ENCODE peak calls at places on chromosome 2, in five cellular contexts. J is AG10803, F is AG04449, Z is AG04450, G is chondrocyte. V is an unnamed sample.

GRCh38 chr2:150538582-150539236 is 51.2 kb upstream of the RND3 start:
- DNase-seq in F (no peak), G (no peak), J (peak; percentile 83), Z (no peak), V (no peak)

GRCh38 chr2:234109321-234109720 is 58.8 kb downstream of the SPP2 start:
- DNase-seq in Z (no peak), G (no peak), J (no peak), F (no peak), V (no peak)

GRCh38 chr2:180122874-180123273 is 115.8 kb upstream of the CWC22 start:
- DNase-seq in J (peak; percentile 55), F (no peak), G (no peak), Z (no peak), V (no peak)

GRCh38 chr2:188773075-188773474 is 201.1 kb upstream of the COL3A1 start:
- DNase-seq in G (no peak), J (peak; percentile 48), F (no peak), Z (no peak), V (no peak)

GRCh38 chr2:227617316-227618250 is at the start of gene SCYGR4:
- DNase-seq in G (no peak), J (no peak), F (no peak), Z (no peak), V (no peak)

GRCh38 chr2:125471963-125472362 is 1184.0 kb upstream of the GYPC start:
- DNase-seq in F (no peak), Z (peak; percentile 10), G (no peak), J (peak; percentile 1), V (no peak)

GRCh38 chr2:227462972-227463931 is 8.7 kb upstream of the AGFG1 start:
- DNase-seq in F (no peak), J (no peak), Z (no peak), G (no peak), V (no peak)

GRCh38 chr2:178484245-178485041 is 4.2 kb downstream of the PLEKHA3 start:
- DNase-seq in Z (no peak), J (no peak), F (no peak), G (no peak), V (no peak)

GRCh38 chr2:146385031-146385430 is 1459.8 kb upstream of the ACVR2A start:
- DNase-seq in Z (no peak), F (no peak), J (no peak), G (no peak), V (no peak)

GRCh38 chr2:230983566-230983965 is 12.4 kb upstream of the SPATA3 start:
- DNase-seq in F (no peak), Z (no peak), G (no peak), J (no peak), V (no peak)

GRCh38 chr2:174788291-174788929 is 24.1 kb upstream of the CHRNA1 start:
- DNase-seq in G (no peak), F (no peak), J (peak; percentile 86), Z (no peak), V (no peak)

GRCh38 chr2:62208758-62209114 is 12.8 kb downstream of the B3GNT2 start:
- DNase-seq in F (no peak), G (no peak), J (no peak), Z (no peak), V (no peak)

GRCh38 chr2:38233231-38233983 is 143.7 kb downstream of the ATL2 start:
- DNase-seq in G (no peak), Z (no peak), F (peak; percentile 9), J (peak; percentile 94), V (no peak)

GRCh38 chr2:205545971-205546370 is 136.3 kb upstream of the NRP2 start:
- DNase-seq in G (no peak), F (no peak), J (no peak), Z (no peak), V (no peak)

GRCh38 chr2:20994130-20994529 is 49.7 kb downstream of the APOB start:
- DNase-seq in J (no peak), F (no peak), G (no peak), Z (no peak), V (no peak)

GRCh38 chr2:231218356-231218755 is 19.9 kb downstream of the ARMC9 start:
- DNase-seq in J (no peak), Z (no peak), G (no peak), F (no peak), V (no peak)

GRCh38 chr2:216717491-216717901 is 22.1 kb upstream of the IGFBP5 start:
- DNase-seq in F (no peak), G (no peak), Z (no peak), J (no peak), V (no peak)

GRCh38 chr2:48943436-48943835 is 187.9 kb upstream of the LHCGR start:
- DNase-seq in Z (no peak), F (no peak), G (no peak), J (peak; percentile 2), V (no peak)

GRCh38 chr2:4272261-4272858 is 569.0 kb downstream of the DCDC2C start:
- DNase-seq in F (no peak), G (no peak), J (no peak), Z (no peak), V (no peak)

GRCh38 chr2:100350661-100351185 is 28.4 kb upstream of the LONRF2 start:
- DNase-seq in Z (no peak), J (no peak), F (no peak), G (no peak), V (no peak)

GRCh38 chr2:147845608-147846002 is 776 bp downstream of the ACVR2A start:
- DNase-seq in G (no peak), F (no peak), Z (no peak), J (peak; percentile 10), V (no peak)

GRCh38 chr2:159904565-159905281 is 106.7 kb upstream of the CD302 start:
- DNase-seq in F (no peak), G (peak; percentile 87), Z (no peak), J (no peak), V (peak; percentile 81)

DNA sequence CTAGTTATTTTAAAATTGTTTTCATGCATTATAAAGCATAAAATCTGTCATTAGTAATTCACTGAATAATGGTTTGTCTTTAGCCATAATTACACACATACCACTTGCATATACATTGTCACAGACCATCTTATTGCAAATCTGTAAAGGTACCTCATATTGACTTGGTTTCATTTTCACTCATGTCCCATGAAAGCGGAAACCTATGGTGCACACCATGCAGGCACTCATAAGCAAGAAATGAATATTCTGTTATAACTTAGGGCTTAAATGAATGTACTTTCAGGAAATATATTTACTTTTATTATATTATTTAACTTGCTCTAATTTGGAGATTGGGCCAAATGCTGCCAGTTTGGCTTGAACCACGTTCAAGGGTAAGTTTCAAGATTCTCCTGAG is 29.2 kb upstream of the STK17B start:
- DNase-seq in J (no peak), F (no peak), G (no peak), Z (no peak), V (no peak)
- TF ChIP-seq CTCF in J (no peak), F (no peak), G (no peak), Z (no peak), V (no peak)

GRCh38 chr2:140122001-140122400 is 1341.8 kb upstream of the NXPH2 start:
- DNase-seq in Z (no peak), F (no peak), J (no peak), G (no peak), V (no peak)
- TF ChIP-seq CTCF in Z (no peak), F (no peak), J (no peak), G (peak; percentile 23), V (no peak)

DNA sequence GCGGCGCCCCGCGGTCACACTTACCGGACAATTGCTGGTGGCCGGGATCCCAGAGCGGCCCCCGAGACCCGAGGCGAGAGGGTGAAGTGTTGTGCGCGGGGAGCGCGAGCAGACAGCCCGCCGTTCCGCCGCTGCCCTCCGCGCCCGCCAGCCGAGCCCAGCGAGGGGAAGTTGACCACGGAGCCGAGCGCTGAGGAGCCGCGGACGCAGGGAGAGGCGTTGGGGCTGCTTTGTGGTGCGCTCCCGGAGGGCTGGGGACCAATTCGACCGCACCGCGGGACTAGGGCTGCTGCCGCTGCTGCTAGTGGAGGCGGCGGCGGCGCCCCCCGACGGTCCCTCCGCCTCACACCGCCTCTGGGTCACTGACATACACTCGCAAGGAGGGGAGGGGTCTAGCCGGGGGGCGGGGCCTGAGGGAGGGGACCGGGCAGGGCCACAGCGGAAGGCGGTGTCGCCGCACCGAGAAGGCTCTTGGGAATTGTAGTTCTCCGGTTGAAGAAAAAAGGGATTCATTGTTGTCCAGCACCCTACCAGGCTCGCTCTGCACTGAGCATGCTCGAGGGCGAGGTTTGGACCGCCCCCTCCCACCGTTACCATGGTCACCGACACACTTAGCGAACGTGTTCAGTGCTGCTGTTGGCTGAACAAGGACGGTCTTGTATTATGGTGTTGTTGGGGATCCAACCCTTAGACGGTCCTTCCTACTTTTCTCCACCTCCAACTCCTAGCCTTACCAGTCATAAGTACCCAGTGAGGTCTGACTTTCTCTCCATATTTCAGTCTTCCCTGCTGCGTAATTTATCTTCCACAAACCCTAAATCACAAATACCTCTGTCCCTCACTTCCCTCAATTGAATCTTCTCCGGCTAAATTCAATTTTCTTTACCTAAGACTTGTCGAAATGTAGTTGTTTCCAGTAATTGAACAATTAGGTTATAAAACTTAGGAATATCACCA is at the start of gene PELI1:
- DNase-seq in J (peak; percentile 89), F (no peak), Z (peak; percentile 89), G (peak; percentile 95), V (peak; percentile 95)
- TF ChIP-seq CTCF in J (peak; percentile 7), F (peak; percentile 38), Z (no peak), G (peak; percentile 61), V (no peak)

GRCh38 chr2:144452169-144453038 is 67.5 kb downstream of the ZEB2 start:
- DNase-seq in Z (no peak), G (no peak), J (peak; percentile 48), F (no peak), V (no peak)
- TF ChIP-seq CTCF in Z (peak; percentile 44), G (peak; percentile 51), J (peak; percentile 44), F (no peak), V (peak; percentile 6)

GRCh38 chr2:23073681-23074080 is 311.3 kb upstream of the KLHL29 start:
- DNase-seq in J (no peak), F (no peak), G (no peak), Z (no peak), V (no peak)

GRCh38 chr2:23078799-23079434 is 306.1 kb upstream of the KLHL29 start:
- DNase-seq in J (no peak), F (no peak), G (no peak), Z (no peak), V (no peak)

GRCh38 chr2:23073041-23073440 is 311.9 kb upstream of the KLHL29 start:
- DNase-seq in F (no peak), G (no peak), Z (no peak), J (no peak), V (no peak)

DNA sequence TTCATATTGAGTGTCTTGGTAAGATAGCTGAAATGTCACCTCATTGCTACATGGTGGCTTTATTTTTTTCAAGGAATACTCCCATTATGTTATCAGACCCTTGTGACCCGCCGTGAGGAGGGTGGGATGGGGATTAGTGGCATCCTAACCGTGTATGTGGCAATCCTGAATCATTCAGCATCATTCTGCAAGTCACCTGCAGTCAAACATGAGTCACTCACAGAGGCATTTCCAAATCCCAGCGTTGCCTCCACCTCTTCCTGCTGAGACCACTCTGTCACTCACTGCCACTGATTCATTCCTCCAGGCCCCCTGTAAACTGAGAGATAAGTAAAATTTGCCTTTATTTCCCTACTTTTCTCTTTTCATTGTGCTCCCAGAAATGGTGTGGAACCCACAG is 307.4 kb upstream of the KLHL29 start:
- DNase-seq in F (no peak), Z (no peak), J (no peak), G (no peak), V (no peak)
- TF ChIP-seq CTCF in F (no peak), Z (no peak), J (no peak), G (no peak), V (no peak)

GRCh38 chr2:128304715-128305554 is 13.7 kb downstream of the HS6ST1 start:
- DNase-seq in F (peak; percentile 89), Z (peak; percentile 91), J (peak; percentile 96), G (peak; percentile 72), V (no peak)
- TF ChIP-seq CTCF in F (no peak), Z (no peak), J (no peak), G (no peak), V (no peak)